ENCODE peak calls at places on chromosomes 13 and 19, in seven cellular contexts. One of them, this sample, is unnamed.

GRCh38 chr19:6015841-6016545 is 38.1 kb upstream of the RANBP3 start:
- DNase-seq in IMR-90: no peak
- DNase-seq in mesenchymal stem cell: no peak
- DNase-seq in trophoblast cell: peak; percentile 79
- DNase-seq in H1: no peak
- DNase-seq in H9: no peak
- DNase-seq in mesendoderm: no peak
- DNase-seq in this sample: no peak

GRCh38 chr19:48625891-48626327 is 6.6 kb downstream of the SPHK2 start:
- DNase-seq in mesenchymal stem cell: no peak
- DNase-seq in trophoblast cell: no peak
- DNase-seq in H9: no peak
- DNase-seq in H1: no peak
- DNase-seq in mesendoderm: no peak
- DNase-seq in IMR-90: no peak
- DNase-seq in this sample: no peak

GRCh38 chr13:54357284-54357933 is 1328.8 kb downstream of the OLFM4 start:
- DNase-seq in mesenchymal stem cell: no peak
- DNase-seq in H1: no peak
- DNase-seq in mesendoderm: peak; percentile 34
- DNase-seq in H9: peak; percentile 39
- DNase-seq in IMR-90: no peak
- DNase-seq in trophoblast cell: no peak
- DNase-seq in this sample: no peak

GRCh38 chr13:107734891-107735620 is 480.3 kb downstream of the LIG4 start:
- DNase-seq in H9: no peak
- DNase-seq in IMR-90: no peak
- DNase-seq in mesenchymal stem cell: no peak
- DNase-seq in mesendoderm: no peak
- DNase-seq in H1: no peak
- DNase-seq in trophoblast cell: no peak
- DNase-seq in this sample: no peak

GRCh38 chr19:44401108-44401786 is at the start of gene ZNF285:
- DNase-seq in H9: peak; percentile 97
- DNase-seq in H1: peak; percentile 94
- DNase-seq in mesendoderm: peak; percentile 98
- DNase-seq in trophoblast cell: peak; percentile 98
- DNase-seq in mesenchymal stem cell: peak; percentile 96
- DNase-seq in IMR-90: peak; percentile 95
- DNase-seq in this sample: peak; percentile 90

GRCh38 chr13:82758056-82758455 is 1124.2 kb downstream of the SLITRK1 start:
- DNase-seq in mesenchymal stem cell: no peak
- DNase-seq in H9: peak; percentile 81
- DNase-seq in H1: peak; percentile 77
- DNase-seq in trophoblast cell: peak; percentile 52
- DNase-seq in mesendoderm: peak; percentile 94
- DNase-seq in IMR-90: peak; percentile 17
- DNase-seq in this sample: no peak

GRCh38 chr19:15529774-15530372 is 21.5 kb downstream of the CYP4F22 start:
- DNase-seq in trophoblast cell: peak; percentile 8
- DNase-seq in IMR-90: no peak
- DNase-seq in mesendoderm: no peak
- DNase-seq in mesenchymal stem cell: no peak
- DNase-seq in H1: no peak
- DNase-seq in H9: no peak
- DNase-seq in this sample: no peak

GRCh38 chr19:16363133-16363851 is 38.7 kb downstream of the KLF2 start:
- DNase-seq in H1: no peak
- DNase-seq in mesendoderm: peak; percentile 18
- DNase-seq in mesenchymal stem cell: no peak
- DNase-seq in trophoblast cell: no peak
- DNase-seq in H9: no peak
- DNase-seq in IMR-90: no peak
- DNase-seq in this sample: no peak

GRCh38 chr19:34588249-34588648 is 88.7 kb downstream of the SCGB2B2 start:
- DNase-seq in IMR-90: no peak
- DNase-seq in trophoblast cell: no peak
- DNase-seq in H1: no peak
- DNase-seq in mesendoderm: no peak
- DNase-seq in H9: no peak
- DNase-seq in mesenchymal stem cell: no peak
- DNase-seq in this sample: no peak

GRCh38 chr13:90055121-90055520 is 1292.4 kb upstream of the MIR17HG start:
- DNase-seq in mesenchymal stem cell: no peak
- DNase-seq in IMR-90: no peak
- DNase-seq in trophoblast cell: no peak
- DNase-seq in H1: no peak
- DNase-seq in mesendoderm: no peak
- DNase-seq in H9: no peak
- DNase-seq in this sample: no peak

GRCh38 chr13:102561933-102562332 is 34.9 kb upstream of the TPP2 start:
- DNase-seq in mesendoderm: no peak
- DNase-seq in trophoblast cell: no peak
- DNase-seq in IMR-90: no peak
- DNase-seq in H1: no peak
- DNase-seq in mesenchymal stem cell: no peak
- DNase-seq in H9: no peak
- DNase-seq in this sample: no peak

GRCh38 chr19:3469638-3470499 is 10.5 kb downstream of the SMIM24 start:
- DNase-seq in mesendoderm: no peak
- DNase-seq in H1: no peak
- DNase-seq in IMR-90: no peak
- DNase-seq in mesenchymal stem cell: no peak
- DNase-seq in trophoblast cell: no peak
- DNase-seq in H9: no peak
- DNase-seq in this sample: no peak

GRCh38 chr19:29410974-29411615 is 114.7 kb upstream of the VSTM2B start:
- DNase-seq in mesendoderm: no peak
- DNase-seq in trophoblast cell: no peak
- DNase-seq in mesenchymal stem cell: no peak
- DNase-seq in IMR-90: no peak
- DNase-seq in H9: no peak
- DNase-seq in H1: no peak
- DNase-seq in this sample: no peak

GRCh38 chr19:42286349-42287016 is 15.4 kb upstream of the PRR19 start:
- DNase-seq in H9: peak; percentile 24
- DNase-seq in IMR-90: peak; percentile 27
- DNase-seq in mesenchymal stem cell: no peak
- DNase-seq in H1: no peak
- DNase-seq in trophoblast cell: no peak
- DNase-seq in mesendoderm: no peak
- DNase-seq in this sample: no peak

GRCh38 chr19:33690461-33691427 is 69.0 kb downstream of the CHST8 start:
- DNase-seq in mesenchymal stem cell: no peak
- DNase-seq in H9: no peak
- DNase-seq in mesendoderm: peak; percentile 12
- DNase-seq in trophoblast cell: no peak
- DNase-seq in H1: no peak
- DNase-seq in IMR-90: no peak
- DNase-seq in this sample: no peak

GRCh38 chr19:15989889-15990288 is 41.1 kb downstream of the OR10H4 start:
- DNase-seq in mesendoderm: no peak
- DNase-seq in trophoblast cell: no peak
- DNase-seq in mesenchymal stem cell: no peak
- DNase-seq in H1: no peak
- DNase-seq in IMR-90: no peak
- DNase-seq in H9: no peak
- DNase-seq in this sample: no peak

GRCh38 chr13:42049454-42049780 is 969 bp downstream of the DGKH start:
- DNase-seq in mesendoderm: no peak
- DNase-seq in IMR-90: no peak
- DNase-seq in H1: no peak
- DNase-seq in H9: no peak
- DNase-seq in mesenchymal stem cell: no peak
- DNase-seq in trophoblast cell: no peak
- DNase-seq in this sample: no peak

GRCh38 chr13:42047561-42048322 is 706 bp upstream of the DGKH start:
- DNase-seq in IMR-90: peak; percentile 70
- DNase-seq in H1: no peak
- DNase-seq in trophoblast cell: peak; percentile 67
- DNase-seq in H9: peak; percentile 59
- DNase-seq in mesenchymal stem cell: peak; percentile 78
- DNase-seq in mesendoderm: peak; percentile 79
- DNase-seq in this sample: peak; percentile 51

GRCh38 chr13:42046448-42046847 is 2.0 kb upstream of the DGKH start:
- DNase-seq in H1: no peak
- DNase-seq in mesenchymal stem cell: no peak
- DNase-seq in IMR-90: no peak
- DNase-seq in mesendoderm: no peak
- DNase-seq in H9: no peak
- DNase-seq in trophoblast cell: peak; percentile 28
- DNase-seq in this sample: no peak

GRCh38 chr13:42048323-42048624 is 174 bp upstream of the DGKH start:
- DNase-seq in H9: no peak
- DNase-seq in mesendoderm: no peak
- DNase-seq in H1: no peak
- DNase-seq in mesenchymal stem cell: no peak
- DNase-seq in IMR-90: no peak
- DNase-seq in trophoblast cell: no peak
- DNase-seq in this sample: no peak

DNA sequence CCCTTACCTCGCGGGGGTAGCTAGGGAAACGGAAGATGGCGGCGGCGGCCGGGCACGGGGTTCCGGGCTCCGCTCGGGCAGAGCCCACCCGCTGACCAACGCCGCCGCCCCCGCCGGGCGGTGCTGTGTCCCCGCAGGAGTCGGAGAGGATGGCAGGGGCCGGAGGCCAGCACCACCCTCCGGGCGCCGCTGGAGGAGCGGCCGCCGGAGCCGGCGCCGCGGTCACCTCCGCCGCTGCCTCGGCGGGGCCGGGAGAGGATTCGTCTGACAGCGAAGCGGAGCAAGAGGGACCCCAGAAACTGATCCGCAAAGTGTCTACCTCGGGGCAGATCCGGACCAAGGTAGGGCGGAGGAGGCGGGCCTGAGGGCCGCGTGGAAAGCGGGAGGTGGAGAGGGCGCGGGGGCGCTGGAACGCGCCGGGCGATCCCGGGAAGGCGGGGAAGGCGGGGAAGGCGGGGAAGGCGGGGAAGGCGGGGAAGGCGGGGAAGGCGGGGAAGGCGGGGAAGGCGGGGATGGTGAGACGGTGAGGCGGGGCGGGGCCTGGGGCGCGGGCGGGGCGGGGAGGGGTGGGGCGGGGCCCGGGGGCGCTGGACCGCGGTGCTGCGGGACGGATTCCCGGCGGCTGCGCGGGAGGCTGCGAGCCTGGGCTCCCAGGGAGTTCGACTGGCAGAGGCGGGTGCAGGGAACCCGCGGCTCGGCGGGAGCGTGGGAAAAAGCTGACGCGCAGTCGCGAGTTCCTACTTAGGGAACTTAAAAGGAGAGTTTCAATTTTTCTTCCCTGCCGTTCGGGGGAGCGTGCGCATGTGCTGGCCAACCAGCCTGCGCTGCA is at the start of gene DGKH:
- DNase-seq in mesenchymal stem cell: peak; percentile 83
- DNase-seq in trophoblast cell: peak; percentile 69
- DNase-seq in IMR-90: peak; percentile 78
- DNase-seq in H1: no peak
- DNase-seq in mesendoderm: peak; percentile 65
- DNase-seq in H9: peak; percentile 76
- DNase-seq in this sample: peak; percentile 72
- H3K23ac ChIP-seq in mesenchymal stem cell: peak within 1 kb of the TSS; percentile 79
- H3K23ac ChIP-seq in trophoblast cell: no peak within 1 kb of the TSS
- H3K23ac ChIP-seq in IMR-90: peak within 1 kb of the TSS; percentile 91
- H3K23ac ChIP-seq in H1: peak within 1 kb of the TSS; percentile 77
- H3K23ac ChIP-seq in mesendoderm: peak within 1 kb of the TSS; percentile 89
- H3K23ac ChIP-seq in H9: no peak within 1 kb of the TSS
- H3K23ac ChIP-seq in this sample: peak within 1 kb of the TSS; percentile 73

GRCh38 chr13:110493613-110494012 is 67.9 kb downstream of the RAB20 start:
- DNase-seq in IMR-90: no peak
- DNase-seq in trophoblast cell: no peak
- DNase-seq in mesenchymal stem cell: no peak
- DNase-seq in mesendoderm: no peak
- DNase-seq in H1: no peak
- DNase-seq in H9: no peak
- DNase-seq in this sample: no peak

GRCh38 chr13:110495376-110495775 is 66.1 kb downstream of the RAB20 start:
- DNase-seq in H1: no peak
- DNase-seq in mesenchymal stem cell: no peak
- DNase-seq in IMR-90: no peak
- DNase-seq in H9: no peak
- DNase-seq in mesendoderm: no peak
- DNase-seq in trophoblast cell: no peak
- DNase-seq in this sample: no peak

GRCh38 chr13:110497003-110497402 is 64.5 kb downstream of the RAB20 start:
- DNase-seq in IMR-90: no peak
- DNase-seq in trophoblast cell: no peak
- DNase-seq in mesenchymal stem cell: no peak
- DNase-seq in mesendoderm: no peak
- DNase-seq in H1: no peak
- DNase-seq in H9: no peak
- DNase-seq in this sample: no peak

GRCh38 chr13:110496281-110496680 is 65.2 kb downstream of the RAB20 start:
- DNase-seq in IMR-90: no peak
- DNase-seq in H1: no peak
- DNase-seq in mesenchymal stem cell: no peak
- DNase-seq in H9: no peak
- DNase-seq in mesendoderm: no peak
- DNase-seq in trophoblast cell: no peak
- DNase-seq in this sample: no peak

GRCh38 chr13:110495881-110496280 is 65.6 kb downstream of the RAB20 start:
- DNase-seq in mesendoderm: no peak
- DNase-seq in IMR-90: no peak
- DNase-seq in trophoblast cell: no peak
- DNase-seq in mesenchymal stem cell: no peak
- DNase-seq in H1: no peak
- DNase-seq in H9: no peak
- DNase-seq in this sample: no peak
- H2BK5ac ChIP-seq in mesendoderm: no peak overlapping the region
- H2BK5ac ChIP-seq in IMR-90: no peak overlapping the region
- H2BK5ac ChIP-seq in trophoblast cell: no peak overlapping the region
- H2BK5ac ChIP-seq in mesenchymal stem cell: no peak overlapping the region
- H2BK5ac ChIP-seq in H1: no peak overlapping the region
- H2BK5ac ChIP-seq in H9: no peak overlapping the region
- H2BK5ac ChIP-seq in this sample: no peak overlapping the region

GRCh38 chr19:13953021-13953531 is 767 bp downstream of the DCAF15 start:
- DNase-seq in trophoblast cell: no peak
- DNase-seq in IMR-90: peak; percentile 39
- DNase-seq in mesenchymal stem cell: peak; percentile 63
- DNase-seq in mesendoderm: peak; percentile 57
- DNase-seq in H1: no peak
- DNase-seq in H9: peak; percentile 50
- DNase-seq in this sample: no peak
- H3K23ac ChIP-seq in trophoblast cell: no peak overlapping the region
- H3K23ac ChIP-seq in IMR-90: peak overlapping the region; percentile 53
- H3K23ac ChIP-seq in mesenchymal stem cell: no peak overlapping the region
- H3K23ac ChIP-seq in mesendoderm: no peak overlapping the region
- H3K23ac ChIP-seq in H1: no peak overlapping the region
- H3K23ac ChIP-seq in H9: no peak overlapping the region
- H3K23ac ChIP-seq in this sample: no peak overlapping the region

GRCh38 chr13:34076943-34077703 is 259.2 kb downstream of the RFC3 start:
- DNase-seq in mesenchymal stem cell: peak; percentile 53
- DNase-seq in mesendoderm: peak; percentile 29
- DNase-seq in H1: no peak
- DNase-seq in trophoblast cell: peak; percentile 33
- DNase-seq in H9: no peak
- DNase-seq in IMR-90: peak; percentile 1
- DNase-seq in this sample: no peak
- H2BK5ac ChIP-seq in mesenchymal stem cell: no peak overlapping the region
- H2BK5ac ChIP-seq in mesendoderm: peak overlapping the region; percentile 44
- H2BK5ac ChIP-seq in H1: no peak overlapping the region
- H2BK5ac ChIP-seq in trophoblast cell: peak overlapping the region; percentile 52
- H2BK5ac ChIP-seq in H9: no peak overlapping the region
- H2BK5ac ChIP-seq in IMR-90: no peak overlapping the region
- H2BK5ac ChIP-seq in this sample: no peak overlapping the region